ENCODE peak calls at places on chromosomes 1 and 21, in seven cellular contexts. E is NB4, Q is tibial nerve, A is HCT116, C is testis, Z is breast epithelium, O is transverse colon. R is an unnamed sample.

GRCh38 chr21:45303111-45303615 is 15.5 kb upstream of the POFUT2 start:
- DNase-seq in Z (no peak), E (no peak), C (no peak), Q (no peak), A (no peak), O (no peak), R (no peak)

GRCh38 chr1:55717111-55717510 is 501.9 kb upstream of the USP24 start:
- DNase-seq in O (no peak), A (no peak), E (no peak), Z (no peak), C (no peak), Q (no peak), R (no peak)

GRCh38 chr1:228340686-228341449 is 65.8 kb downstream of the TRIM11 start:
- DNase-seq in Q (no peak), C (no peak), Z (no peak), A (no peak), O (peak), E (peak), R (peak)

GRCh38 chr1:151238467-151238739 is 16.1 kb upstream of the PSMD4 start:
- DNase-seq in Q (no peak), E (no peak), C (no peak), Z (no peak), O (no peak), A (no peak), R (no peak)

GRCh38 chr1:192809286-192810252 is 730 bp downstream of the RGS2 start:
- DNase-seq in Q (peak), C (peak), E (peak), A (no peak), Z (no peak), O (peak), R (peak)

GRCh38 chr21:36694041-36694515 is 4.8 kb upstream of the SIM2 start:
- DNase-seq in A (no peak), Z (no peak), C (no peak), Q (no peak), O (no peak), E (no peak), R (no peak)

GRCh38 chr1:197801684-197802083 is 26.4 kb upstream of the DENND1B start:
- DNase-seq in O (no peak), A (no peak), C (no peak), Q (no peak), Z (no peak), E (no peak), R (no peak)

GRCh38 chr1:156436319-156437043 is 64.1 kb downstream of the MEF2D start:
- DNase-seq in C (no peak), E (no peak), Q (no peak), O (no peak), Z (no peak), A (no peak), R (no peak)

GRCh38 chr1:39127513-39127912 is 77.0 kb upstream of the MACF1 start:
- DNase-seq in Z (no peak), O (no peak), C (peak), E (no peak), A (no peak), Q (peak), R (no peak)

GRCh38 chr1:155669233-155670162 is 19.1 kb downstream of the YY1AP1 start:
- DNase-seq in Q (no peak), E (no peak), C (no peak), O (no peak), Z (no peak), A (no peak), R (no peak)

GRCh38 chr1:2314803-2315710 is 76.3 kb downstream of the MORN1 start:
- DNase-seq in Q (no peak), Z (no peak), C (no peak), A (no peak), O (peak), E (peak), R (no peak)

DNA sequence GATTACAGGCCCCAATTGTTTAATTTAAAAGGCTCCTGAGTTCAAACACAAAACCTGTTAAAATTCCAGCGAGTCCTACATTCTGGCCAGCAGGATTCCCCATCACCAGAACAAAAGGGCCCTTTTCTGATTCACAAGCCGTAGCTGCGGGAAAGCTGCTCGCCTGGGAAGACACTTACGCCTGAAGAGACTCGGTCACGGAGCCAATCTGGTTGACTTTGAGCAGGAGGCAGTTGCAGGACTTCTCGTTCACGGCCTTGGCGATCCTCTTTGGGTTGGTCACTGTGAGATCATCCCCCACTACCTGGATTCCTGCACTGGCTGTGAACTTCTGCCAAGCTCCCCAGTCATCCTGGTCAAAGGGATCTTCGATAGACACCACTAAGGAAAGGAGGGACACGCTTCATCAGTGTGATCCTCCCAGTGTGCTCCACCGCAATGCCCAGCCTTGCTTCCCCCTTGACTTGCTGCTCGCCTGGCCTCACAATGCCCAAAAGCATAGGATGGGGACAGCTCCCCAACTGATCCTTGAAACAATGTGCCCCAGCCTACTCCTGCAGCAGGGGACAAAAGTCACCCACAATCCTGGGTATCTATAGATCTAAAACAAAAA is 14.7 kb downstream of the ENO1 start:
- DNase-seq in E (no peak), Z (no peak), A (no peak), C (no peak), O (no peak), Q (no peak), R (no peak)
- TF ChIP-seq POLR2A in E (no peak), Z (no peak), A (no peak), C (no peak), O (no peak), Q (no peak), R (no peak)

GRCh38 chr1:218763538-218763937 is 410.1 kb upstream of the LYPLAL1 start:
- DNase-seq in Q (no peak), O (no peak), C (no peak), E (no peak), Z (no peak), A (no peak), R (no peak)

GRCh38 chr1:218765753-218766152 is 407.9 kb upstream of the LYPLAL1 start:
- DNase-seq in Z (no peak), A (no peak), E (no peak), C (no peak), O (no peak), Q (no peak), R (no peak)

GRCh38 chr1:218759795-218760194 is 413.9 kb upstream of the LYPLAL1 start:
- DNase-seq in O (no peak), A (no peak), Z (no peak), Q (no peak), C (no peak), E (no peak), R (no peak)

GRCh38 chr1:218755128-218755527 is 410.0 kb downstream of the TGFB2 start:
- DNase-seq in Z (no peak), Q (no peak), O (no peak), C (no peak), A (no peak), E (no peak), R (no peak)

GRCh38 chr1:218760601-218761570 is 412.8 kb upstream of the LYPLAL1 start:
- DNase-seq in Z (no peak), E (no peak), Q (no peak), O (no peak), A (no peak), C (no peak), R (no peak)
- H3K4me3 ChIP-seq in Z (no peak), E (no peak), Q (no peak), O (no peak), A (no peak), C (no peak), R (no peak)

GRCh38 chr21:41655259-41655658 is 111.6 kb downstream of the RIPK4 start:
- DNase-seq in C (no peak), E (no peak), O (no peak), A (no peak), Q (no peak), Z (no peak), R (no peak)

GRCh38 chr21:41653944-41654625 is 112.8 kb downstream of the RIPK4 start:
- DNase-seq in O (no peak), Z (peak), E (no peak), Q (no peak), C (no peak), A (no peak), R (no peak)

GRCh38 chr21:41651396-41651795 is 115.5 kb downstream of the RIPK4 start:
- DNase-seq in Z (no peak), O (no peak), C (no peak), A (no peak), E (no peak), Q (no peak), R (no peak)

GRCh38 chr21:41651830-41652229 is 115.0 kb downstream of the RIPK4 start:
- DNase-seq in O (no peak), Q (no peak), E (no peak), A (no peak), Z (no peak), C (no peak), R (no peak)

DNA sequence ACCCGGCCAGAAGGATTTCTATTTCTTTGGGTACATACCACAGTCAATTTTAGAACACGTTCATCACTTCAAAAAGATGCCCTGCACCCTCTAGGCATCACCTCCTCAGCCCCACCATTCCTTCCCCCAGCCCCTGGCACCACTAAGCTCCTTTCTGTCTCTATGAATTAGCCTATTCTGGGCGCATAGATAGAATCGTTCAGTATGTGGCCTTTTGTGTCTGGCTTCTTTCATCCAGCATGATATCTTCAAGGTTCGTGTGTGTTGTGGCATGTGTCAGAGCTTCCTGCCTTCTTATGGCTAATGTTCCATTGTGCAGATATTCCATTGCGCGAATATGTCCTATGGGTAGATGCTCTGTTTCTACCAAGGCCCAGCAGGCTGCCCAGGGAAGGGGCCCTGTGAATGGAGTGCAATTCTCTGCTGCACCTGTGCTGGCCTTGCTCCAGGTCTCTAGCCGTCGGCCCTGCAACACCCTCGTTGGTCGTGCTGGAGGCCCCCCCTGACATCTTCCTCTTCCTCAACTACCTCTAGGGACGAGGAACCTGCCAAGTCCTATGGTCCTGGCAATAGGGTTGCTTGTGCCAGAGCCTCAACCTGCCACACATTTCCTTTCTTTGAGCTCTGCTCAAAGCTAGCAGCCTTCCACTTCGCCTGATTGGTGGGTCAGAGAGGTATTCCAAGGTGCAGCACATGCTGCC is 113.5 kb downstream of the RIPK4 start:
- DNase-seq in O (no peak), A (no peak), C (no peak), Q (no peak), Z (no peak), E (no peak), R (no peak)
- TF ChIP-seq POLR2A in O (no peak), A (no peak), C (no peak), Q (no peak), Z (no peak), E (no peak), R (no peak)

GRCh38 chr1:58848818-58849411 is 65.1 kb upstream of the JUN start:
- DNase-seq in Q (peak), O (peak), Z (peak), A (peak), E (peak), C (peak), R (peak)

GRCh38 chr1:58854576-58854975 is 70.7 kb upstream of the JUN start:
- DNase-seq in O (no peak), Q (no peak), C (no peak), E (peak), Z (no peak), A (no peak), R (no peak)

GRCh38 chr1:58845947-58846346 is 62.1 kb upstream of the JUN start:
- DNase-seq in Q (no peak), A (no peak), E (peak), O (no peak), Z (no peak), C (no peak), R (no peak)

GRCh38 chr1:58852731-58853485 is 69.1 kb upstream of the JUN start:
- DNase-seq in A (no peak), O (no peak), Z (no peak), C (no peak), Q (no peak), E (no peak), R (no peak)

GRCh38 chr1:58849556-58849955 is 65.7 kb upstream of the JUN start:
- DNase-seq in Q (no peak), C (no peak), Z (no peak), E (no peak), O (no peak), A (no peak), R (no peak)
- H3K4me3 ChIP-seq in Q (no peak), C (no peak), Z (no peak), E (no peak), O (no peak), A (no peak), R (no peak)

GRCh38 chr21:32612075-32612998 is at the start of gene CFAP298:
- DNase-seq in Q (peak), A (peak), Z (peak), O (peak), C (peak), E (peak), R (peak)
- TF ChIP-seq POLR2A in Q (peak), A (peak), Z (no peak), O (peak), C (no peak), E (peak), R (no peak)

GRCh38 chr1:18876210-18876609 is 16.8 kb upstream of the TAS1R2 start:
- DNase-seq in A (no peak), Z (no peak), C (no peak), Q (no peak), O (no peak), E (no peak), R (no peak)

GRCh38 chr1:18877282-18877681 is 17.8 kb upstream of the TAS1R2 start:
- DNase-seq in Z (no peak), C (no peak), E (no peak), Q (no peak), O (no peak), A (no peak), R (no peak)

GRCh38 chr1:18874600-18874999 is 15.1 kb upstream of the TAS1R2 start:
- DNase-seq in E (no peak), A (no peak), Z (peak), O (peak), Q (no peak), C (no peak), R (no peak)

GRCh38 chr1:18875107-18875795 is 15.8 kb upstream of the TAS1R2 start:
- DNase-seq in Q (peak), C (peak), A (peak), O (peak), E (peak), Z (peak), R (peak)

DNA sequence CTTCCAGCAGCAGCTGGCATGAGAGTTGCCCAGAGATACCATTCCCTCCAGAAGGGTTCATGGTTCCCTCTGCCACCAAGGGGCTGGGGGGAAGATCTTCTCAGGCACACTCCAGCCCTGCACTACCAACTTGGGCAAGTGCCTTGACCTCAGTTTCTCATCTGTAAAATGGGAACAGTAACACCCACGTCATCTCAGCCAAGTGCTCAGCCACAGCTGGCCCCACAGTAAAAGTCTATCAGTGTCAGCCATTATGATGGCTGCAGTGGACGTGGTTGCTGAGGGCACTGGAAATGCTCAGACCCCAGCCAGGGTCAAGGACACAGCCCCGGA is 16.3 kb upstream of the TAS1R2 start:
- DNase-seq in C (no peak), E (no peak), O (no peak), Z (no peak), Q (no peak), A (no peak), R (no peak)
- H3K4me3 ChIP-seq in C (no peak), E (no peak), O (no peak), Z (no peak), Q (no peak), A (no peak), R (no peak)

R was measured in adrenal gland.